ENCODE peak calls at places on chromosomes 7 and 10, in seven cellular contexts. X is K562, T is stomach, S is sigmoid colon, M is Peyer's patch, B is suprapubic skin, W is IMR-90. D is an unnamed sample.

GRCh38 chr7:47640215-47640739 is 58.4 kb upstream of the TNS3 start:
- DNase-seq in X (no peak), T (no peak), S (no peak), M (no peak), B (no peak), W (no peak), D (no peak)

GRCh38 chr7:3922175-3922635 is 621.2 kb downstream of the SDK1 start:
- DNase-seq in X (peak), T (no peak), S (no peak), M (no peak), B (no peak), W (peak), D (no peak)

GRCh38 chr10:47318706-47319105 is 3.5 kb upstream of the GDF2 start:
- DNase-seq in X (peak), T (no peak), S (no peak), M (no peak), B (peak), W (no peak), D (peak)

GRCh38 chr10:132946806-132947530 is 4.6 kb upstream of the CFAP46 start:
- DNase-seq in X (no peak), T (no peak), S (no peak), M (no peak), B (no peak), W (no peak), D (no peak)

GRCh38 chr10:87608756-87609155 is 50.9 kb upstream of the PAPSS2 start:
- DNase-seq in X (no peak), T (no peak), S (no peak), M (no peak), B (no peak), W (no peak), D (no peak)

GRCh38 chr7:36128448-36129047 is 24.5 kb upstream of the EEPD1 start:
- DNase-seq in X (peak), T (peak), S (peak), M (peak), B (peak), W (peak), D (peak)

GRCh38 chr10:123026266-123026665 is 17.5 kb downstream of the ACADSB start:
- DNase-seq in X (no peak), T (no peak), S (no peak), M (no peak), B (no peak), W (no peak), D (no peak)

GRCh38 chr7:140478361-140479061 is 794 bp downstream of the MKRN1 start:
- DNase-seq in X (no peak), T (no peak), S (peak), M (peak), B (peak), W (peak), D (peak)

GRCh38 chr7:151247611-151248176 is 800 bp downstream of the SMARCD3 start:
- DNase-seq in X (no peak), T (no peak), S (peak), M (peak), B (no peak), W (no peak), D (peak)

GRCh38 chr7:22295402-22296264 is 61.3 kb downstream of the RAPGEF5 start:
- DNase-seq in X (no peak), T (no peak), S (no peak), M (no peak), B (no peak), W (no peak), D (no peak)

GRCh38 chr7:74371381-74372059 is 82.2 kb upstream of the GTF2IRD1 start:
- DNase-seq in X (peak), T (peak), S (no peak), M (no peak), B (no peak), W (no peak), D (no peak)

GRCh38 chr10:132456881-132457280 is 59.9 kb downstream of the PWWP2B start:
- DNase-seq in X (no peak), T (no peak), S (no peak), M (no peak), B (peak), W (no peak), D (peak)

GRCh38 chr7:104873346-104873849 is 140.6 kb upstream of the KMT2E start:
- DNase-seq in X (no peak), T (no peak), S (no peak), M (no peak), B (no peak), W (no peak), D (no peak)

GRCh38 chr7:84251183-84251845 is 56.7 kb upstream of the SEMA3A start:
- DNase-seq in X (no peak), T (no peak), S (no peak), M (no peak), B (no peak), W (peak), D (no peak)

GRCh38 chr10:77105756-77106155 is 531.9 kb downstream of the KCNMA1 start:
- DNase-seq in X (no peak), T (no peak), S (no peak), M (no peak), B (no peak), W (peak), D (no peak)

GRCh38 chr7:111771638-111772037 is 209.3 kb upstream of the IMMP2L start:
- DNase-seq in X (no peak), T (no peak), S (no peak), M (no peak), B (no peak), W (no peak), D (no peak)

GRCh38 chr7:2299853-2300512 is 14.3 kb downstream of the SNX8 start:
- DNase-seq in X (no peak), T (no peak), S (no peak), M (no peak), B (no peak), W (no peak), D (no peak)
- H3K4me3 ChIP-seq in X (no peak), T (no peak), S (no peak), M (no peak), B (no peak), W (no peak), D (no peak)

DNA sequence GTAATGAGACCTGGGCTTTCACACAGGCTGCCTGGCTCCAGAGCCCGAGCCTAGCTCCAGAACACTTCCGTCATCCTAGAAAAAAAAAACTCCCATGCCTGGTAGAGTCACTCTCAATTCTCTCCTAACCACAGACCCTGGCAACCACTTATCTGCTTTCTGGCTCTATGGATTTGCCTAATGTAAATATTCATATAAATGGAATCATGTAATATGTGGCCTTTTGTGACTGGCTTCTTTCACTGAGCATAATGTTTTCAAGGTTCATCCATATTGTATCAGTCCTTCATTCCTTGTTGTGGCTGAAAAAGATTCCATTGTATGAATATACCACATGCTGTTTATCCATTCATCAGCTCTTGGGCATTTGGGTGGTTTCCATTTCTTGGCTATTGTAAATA is 167.7 kb upstream of the MKLN1 start:
- DNase-seq in X (no peak), T (no peak), S (no peak), M (no peak), B (no peak), W (peak), D (no peak)
- TF ChIP-seq POLR2A in X (no peak), T (no peak), S (no peak), M (no peak), B (no peak), W (no peak), D (no peak)

GRCh38 chr10:48774416-48775205 is 89.9 kb downstream of the WDFY4 start:
- DNase-seq in X (no peak), T (no peak), S (no peak), M (no peak), B (no peak), W (no peak), D (no peak)
- H3K4me3 ChIP-seq in X (no peak), T (no peak), S (no peak), M (no peak), B (no peak), W (no peak), D (no peak)

DNA sequence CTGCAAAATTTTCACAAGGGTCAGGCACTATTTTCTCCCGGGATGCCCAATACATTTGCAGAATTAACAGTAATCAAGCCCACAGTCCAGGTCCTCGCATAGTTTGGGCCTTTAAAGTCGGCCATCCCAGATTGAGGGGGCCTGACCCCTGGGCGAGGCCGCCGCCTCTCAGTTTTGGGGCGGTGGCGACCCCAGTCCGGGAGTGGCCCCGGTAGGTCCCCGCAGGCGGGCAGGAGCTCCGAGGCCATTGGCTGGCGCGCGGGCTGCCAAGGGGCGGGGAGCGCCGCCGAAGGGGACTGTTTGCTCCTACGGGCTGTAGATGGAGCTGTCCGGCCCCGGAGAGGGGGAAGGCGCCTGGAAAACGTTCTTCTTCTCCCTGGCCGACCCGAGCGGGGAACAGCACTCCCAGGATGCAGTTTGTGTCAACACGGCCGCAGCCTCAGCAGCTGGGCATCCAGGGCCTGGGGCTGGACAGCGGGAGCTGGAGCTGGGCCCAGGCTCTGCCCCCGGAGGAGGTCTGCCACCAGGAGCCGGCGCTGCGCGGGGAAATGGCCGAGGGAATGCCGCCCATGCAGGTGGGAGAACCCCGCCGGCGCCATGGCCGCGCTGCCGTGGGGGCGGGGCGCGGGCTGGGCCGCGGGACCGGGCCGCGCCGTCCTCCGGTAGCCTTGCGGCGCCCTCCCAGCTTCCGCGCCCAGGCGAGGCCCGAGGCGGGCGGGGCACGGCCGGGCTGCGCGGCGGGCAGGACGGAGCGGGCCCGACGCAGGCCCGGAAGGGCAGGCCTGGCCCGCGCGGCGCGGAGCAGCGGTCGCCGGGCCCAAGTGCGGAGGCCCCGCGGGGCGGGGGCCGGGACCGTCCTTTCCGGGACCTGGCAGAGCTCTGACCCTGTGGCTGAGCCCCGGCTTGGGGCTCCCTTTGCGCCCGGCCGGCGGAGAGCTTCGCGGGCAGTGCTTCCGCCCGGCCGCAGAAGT is at the start of gene ZNF282:
- DNase-seq in X (peak), T (peak), S (peak), M (peak), B (peak), W (peak), D (peak)
- TF ChIP-seq POLR2A in X (peak), T (no peak), S (no peak), M (peak), B (no peak), W (peak), D (peak)

DNA sequence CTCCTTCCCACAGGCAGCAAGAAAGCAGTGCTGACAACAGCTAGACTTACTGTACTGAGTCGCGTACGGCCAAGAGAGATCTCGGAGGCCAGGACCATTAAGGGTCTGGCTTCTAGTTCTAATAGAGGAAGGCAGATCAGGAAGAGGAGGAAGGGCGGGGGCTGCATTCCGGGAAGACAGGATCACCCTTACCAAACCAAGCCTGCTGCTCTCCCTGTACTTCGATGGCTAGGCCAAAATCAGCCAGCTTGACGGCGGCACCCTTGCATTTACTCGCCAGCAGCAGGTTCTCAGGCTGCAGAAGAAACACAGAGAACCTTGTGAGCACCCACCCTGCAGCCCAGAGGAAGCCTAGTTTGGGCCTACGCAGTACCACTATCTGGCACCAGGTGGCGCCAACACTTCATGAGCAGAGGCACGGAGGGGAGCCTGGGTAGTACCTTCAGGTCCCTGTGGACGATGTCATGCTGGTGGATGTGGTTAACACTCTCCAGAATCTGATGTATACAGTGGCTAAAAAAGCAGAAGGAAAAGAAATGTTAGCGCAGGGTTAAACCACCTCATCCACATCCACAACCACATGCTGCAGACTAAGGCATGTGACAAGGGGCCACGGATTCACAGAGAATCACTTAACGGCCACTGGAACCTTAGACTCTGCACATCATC is 25.4 kb downstream of the CAMK2G start:
- DNase-seq in X (peak), T (peak), S (peak), M (peak), B (peak), W (peak), D (peak)
- H3K4me3 ChIP-seq in X (no peak), T (no peak), S (no peak), M (no peak), B (no peak), W (no peak), D (no peak)

DNA sequence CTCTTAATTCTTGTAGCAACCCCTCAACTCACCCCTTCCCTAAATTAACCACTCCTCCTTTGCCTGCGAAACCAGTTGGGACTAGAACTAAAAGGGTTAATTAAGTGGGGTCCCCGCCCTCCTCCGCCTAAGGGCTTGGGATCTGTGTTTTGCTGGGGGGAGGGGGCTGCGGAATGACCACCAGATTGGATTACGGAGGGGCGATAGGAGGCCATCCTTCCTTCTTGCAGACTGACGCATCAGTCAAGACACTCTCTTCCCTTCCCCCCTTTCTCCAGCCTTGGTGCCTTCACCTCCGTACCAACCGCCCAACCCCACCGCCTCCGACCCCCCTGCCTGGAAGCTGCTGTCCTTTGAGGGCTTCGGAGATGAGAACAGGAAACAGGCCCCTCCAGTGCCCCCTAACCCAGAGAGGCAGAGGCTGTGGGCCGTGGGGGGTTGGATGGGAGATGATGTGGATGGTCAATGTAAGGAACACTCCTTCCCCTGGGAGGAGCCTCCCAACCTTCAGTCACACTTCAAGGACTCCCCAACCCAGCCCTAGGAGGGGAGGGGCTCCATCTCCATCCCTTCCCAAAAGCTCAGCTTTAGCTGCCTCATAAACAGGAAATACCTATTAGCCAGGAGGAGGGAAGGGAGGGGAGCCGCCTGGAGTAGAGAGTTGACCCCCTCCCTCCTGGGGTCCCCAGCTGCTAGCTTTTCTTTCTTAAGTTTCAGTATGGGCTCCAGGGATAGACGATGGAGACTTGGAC is 995 bp upstream of the LDB1 start:
- DNase-seq in X (no peak), T (peak), S (peak), M (peak), B (peak), W (peak), D (peak)
- TF ChIP-seq POLR2A in X (no peak), T (no peak), S (peak), M (peak), B (no peak), W (no peak), D (no peak)